ENCODE peak calls at places on chromosomes 3 and 15, in four cellular contexts. K, U, W and S are unnamed samples.

GRCh38 chr3:4751057-4752051 is 227.9 kb upstream of the BHLHE40 start:
- DNase-seq in K (no peak), U (peak; percentile 25), W (no peak), S (no peak)

GRCh38 chr3:188520466-188520865 is 366.5 kb downstream of the LPP start:
- DNase-seq in K (no peak), U (no peak), W (no peak), S (no peak)

GRCh38 chr3:172516318-172517214 is 6.7 kb downstream of the TNFSF10 start:
- DNase-seq in K (no peak), U (no peak), W (no peak), S (no peak)

GRCh38 chr3:5187920-5188418 is 462 bp downstream of the EDEM1 start:
- DNase-seq in K (peak; percentile 65), U (no peak), W (no peak), S (peak; percentile 8)

GRCh38 chr15:64096486-64097431 is 977 bp downstream of the SNX1 start:
- DNase-seq in K (no peak), U (no peak), W (no peak), S (no peak)

GRCh38 chr15:35928847-35929246 is 382.9 kb upstream of the DPH6 start:
- DNase-seq in K (no peak), U (no peak), W (peak; percentile 9), S (no peak)

GRCh38 chr15:90232196-90232595 is 1.5 kb downstream of the CIB1 start:
- DNase-seq in K (no peak), U (no peak), W (no peak), S (no peak)

GRCh38 chr3:188049890-188050530 is 103.9 kb upstream of the LPP start:
- DNase-seq in K (no peak), U (no peak), W (no peak), S (no peak)

GRCh38 chr3:99747915-99748314 is 69.7 kb upstream of the CMSS1 start:
- DNase-seq in K (no peak), U (no peak), W (no peak), S (no peak)

GRCh38 chr15:80875568-80875967 is 96.4 kb downstream of the CEMIP start:
- DNase-seq in K (no peak), U (no peak), W (no peak), S (no peak)

GRCh38 chr3:150410311-150411105 is 2.4 kb downstream of the TSC22D2 start:
- DNase-seq in K (no peak), U (no peak), W (no peak), S (no peak)

GRCh38 chr3:188003188-188004171 is 150.5 kb upstream of the LPP start:
- DNase-seq in K (no peak), U (peak; percentile 97), W (no peak), S (no peak)

GRCh38 chr15:99546436-99547100 is 19.2 kb upstream of the MEF2A start:
- DNase-seq in K (no peak), U (no peak), W (no peak), S (no peak)

GRCh38 chr3:13474021-13474420 is 6.1 kb upstream of the HDAC11 start:
- DNase-seq in K (no peak), U (no peak), W (no peak), S (no peak)

GRCh38 chr3:13473020-13473419 is 7.1 kb upstream of the HDAC11 start:
- DNase-seq in K (no peak), U (no peak), W (no peak), S (no peak)

GRCh38 chr3:13474776-13475303 is 5.3 kb upstream of the HDAC11 start:
- DNase-seq in K (no peak), U (no peak), W (no peak), S (no peak)

GRCh38 chr3:13477946-13478345 is 2.2 kb upstream of the HDAC11 start:
- DNase-seq in K (no peak), U (peak; percentile 49), W (no peak), S (peak; percentile 36)

DNA sequence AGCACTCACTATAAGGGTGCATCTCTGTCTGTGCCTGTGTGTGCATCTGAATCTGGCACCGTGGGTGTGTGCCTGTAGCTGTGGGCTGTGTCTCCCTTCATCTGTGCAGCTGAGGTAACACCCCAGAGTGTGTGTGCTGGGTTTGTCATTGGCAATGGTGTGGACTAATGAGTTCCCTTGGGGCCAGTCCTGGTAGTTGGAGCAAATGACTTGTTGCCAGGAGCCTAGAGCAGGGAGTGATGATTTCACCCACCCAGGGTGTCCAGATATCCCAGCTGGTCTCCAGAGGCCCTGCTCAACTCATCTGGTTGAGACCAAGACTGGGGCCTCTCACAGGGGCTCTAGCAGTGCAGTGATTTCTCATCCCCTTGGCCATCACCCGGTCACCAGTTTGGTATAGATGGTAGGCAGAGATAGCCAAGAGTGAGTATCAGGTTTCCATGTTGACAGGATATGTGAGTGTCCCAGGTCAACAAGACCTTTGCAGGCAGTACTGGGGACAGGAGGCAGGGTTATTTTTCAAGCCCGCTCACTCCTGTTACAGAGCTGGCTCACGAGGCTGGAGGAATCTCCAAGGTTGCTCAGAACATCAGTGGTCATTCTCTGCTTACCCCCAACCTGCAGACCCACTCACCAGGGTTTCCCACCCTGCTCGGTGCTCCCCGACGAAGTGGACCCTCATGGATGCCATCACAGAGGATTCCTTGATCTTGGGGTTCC is 4.1 kb upstream of the HDAC11 start:
- DNase-seq in K (no peak), U (peak; percentile 90), W (no peak), S (no peak)
- TF ChIP-seq YY1 in K (no peak), U (no peak), W (no peak), S (no peak)

GRCh38 chr3:40497288-40497687 is 8.6 kb upstream of the ZNF620 start:
- DNase-seq in K (no peak), U (peak; percentile 87), W (no peak), S (no peak)
- TF ChIP-seq SUZ12 in K (no peak), U (no peak), W (no peak), S (no peak)

DNA sequence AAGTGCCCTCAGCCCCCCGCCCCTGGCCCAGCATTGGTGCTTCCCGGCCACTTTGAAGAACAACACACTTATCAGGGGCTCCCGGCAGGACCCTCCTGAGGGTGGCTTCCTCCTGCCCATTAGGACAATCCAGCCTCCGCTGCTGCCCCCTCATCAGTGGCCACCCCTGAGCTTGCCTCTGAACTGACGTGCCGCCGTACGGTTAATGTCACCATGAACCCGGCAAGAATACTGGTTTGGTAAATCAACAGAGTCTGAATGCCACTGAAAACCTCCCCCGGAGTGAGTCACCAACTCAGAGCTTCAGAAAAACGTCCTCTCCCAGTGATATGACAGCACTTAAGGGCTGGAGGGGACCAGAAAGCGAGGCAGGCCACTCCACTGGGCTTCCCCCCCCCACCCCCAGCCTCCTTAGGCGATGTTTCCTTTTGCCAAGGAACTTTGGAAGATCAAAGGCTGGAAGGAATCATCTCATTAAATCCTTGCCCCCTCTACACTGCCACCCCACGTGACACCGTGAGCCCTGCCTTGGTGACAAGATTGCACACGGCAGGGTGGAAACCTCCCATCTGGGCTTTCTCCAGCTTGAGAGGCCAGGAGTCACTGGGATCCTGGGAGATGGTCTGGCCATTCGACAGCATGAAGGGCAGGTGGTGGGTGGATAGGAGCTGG is 142.1 kb downstream of the NUP210 start:
- DNase-seq in K (no peak), U (no peak), W (no peak), S (no peak)
- H3K4me3 ChIP-seq in K (no peak overlapping the region), U (no peak overlapping the region), W (no peak overlapping the region), S (no peak overlapping the region)

DNA sequence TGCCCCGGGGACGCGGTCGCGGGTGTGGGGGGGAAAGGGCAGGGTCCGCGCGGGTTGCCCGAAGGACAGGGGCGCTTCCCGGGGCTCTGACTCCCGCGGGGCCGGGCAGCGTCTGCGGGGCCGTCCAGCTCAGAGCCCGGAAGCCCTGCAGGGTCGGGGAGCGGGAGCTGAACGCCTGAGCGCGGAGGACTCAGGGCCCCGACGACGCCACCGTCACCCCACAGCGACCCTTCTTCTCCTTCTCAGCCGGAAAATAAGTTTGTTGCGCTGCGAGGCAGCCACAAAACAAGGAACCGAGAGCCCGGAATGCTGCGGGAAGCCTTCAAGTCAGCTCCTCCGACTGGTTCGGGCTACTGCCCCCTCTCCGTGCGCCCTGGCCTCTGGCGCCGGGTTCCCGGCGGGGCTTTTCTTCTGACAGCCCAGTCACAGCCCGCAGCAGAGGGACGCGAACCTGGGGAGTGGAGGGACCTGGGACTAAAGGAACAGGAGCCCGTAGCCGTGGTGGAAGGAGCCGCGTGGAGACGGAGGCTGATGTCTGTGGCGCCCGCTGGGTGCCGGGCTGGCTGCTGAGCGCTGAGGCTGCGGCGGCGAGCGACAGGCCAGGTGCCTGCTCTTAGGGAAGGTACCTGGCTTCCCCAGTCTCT is 484 bp downstream of the CNTN4 start:
- DNase-seq in K (peak; percentile 79), U (no peak), W (no peak), S (peak; percentile 32)
- TF ChIP-seq YY1 in K (no peak), U (no peak), W (no peak), S (no peak)

DNA sequence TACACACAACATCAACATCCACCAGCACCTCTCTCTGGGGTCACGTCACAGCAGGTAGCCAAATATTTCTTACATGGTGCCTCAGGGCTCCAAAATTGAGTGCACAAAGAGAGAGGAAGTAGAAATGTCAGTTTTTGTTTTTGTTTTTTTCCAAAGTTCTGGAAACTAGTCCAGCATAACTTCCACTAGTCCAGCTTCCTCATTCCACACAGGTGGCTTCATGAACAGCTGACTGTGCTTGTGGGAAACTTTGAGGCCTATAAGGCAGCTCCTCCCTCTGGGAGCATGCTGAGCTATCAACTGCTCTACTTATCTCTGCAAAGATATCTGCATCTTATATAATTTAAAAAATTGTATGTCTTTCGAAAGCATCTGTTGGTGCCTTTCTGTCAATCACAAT is 325.2 kb upstream of the AGTR1 start:
- DNase-seq in K (no peak), U (no peak), W (no peak), S (no peak)
- TF ChIP-seq SUZ12 in K (no peak), U (no peak), W (no peak), S (no peak)

GRCh38 chr15:40118473-40118872 is 9.8 kb upstream of the BMF start:
- DNase-seq in K (no peak), U (no peak), W (no peak), S (no peak)

GRCh38 chr15:40125950-40126349 is 17.3 kb upstream of the BMF start:
- DNase-seq in K (no peak), U (no peak), W (no peak), S (no peak)

DNA sequence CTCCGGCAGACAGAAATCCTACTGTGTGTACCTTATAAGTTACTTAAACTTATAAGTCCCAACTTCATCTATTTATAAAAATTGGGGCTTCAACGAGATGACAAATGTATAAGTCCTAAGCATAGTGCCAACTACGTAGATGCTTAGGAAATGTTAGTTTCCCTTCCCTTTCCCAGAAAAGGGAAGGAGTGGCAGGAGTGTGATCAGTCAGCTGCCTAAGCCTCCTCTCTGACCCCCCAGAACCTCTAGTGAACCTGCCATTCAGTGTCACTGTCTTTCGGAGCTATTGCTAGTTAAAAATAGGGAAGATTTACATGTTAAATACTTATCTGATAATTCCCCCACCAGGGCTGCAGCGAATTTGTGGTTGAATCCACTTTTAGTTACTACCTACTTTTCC is 13.6 kb upstream of the BMF start:
- DNase-seq in K (peak; percentile 37), U (no peak), W (no peak), S (no peak)
- H3K4me3 ChIP-seq in K (no peak overlapping the region), U (no peak overlapping the region), W (no peak overlapping the region), S (no peak overlapping the region)

DNA sequence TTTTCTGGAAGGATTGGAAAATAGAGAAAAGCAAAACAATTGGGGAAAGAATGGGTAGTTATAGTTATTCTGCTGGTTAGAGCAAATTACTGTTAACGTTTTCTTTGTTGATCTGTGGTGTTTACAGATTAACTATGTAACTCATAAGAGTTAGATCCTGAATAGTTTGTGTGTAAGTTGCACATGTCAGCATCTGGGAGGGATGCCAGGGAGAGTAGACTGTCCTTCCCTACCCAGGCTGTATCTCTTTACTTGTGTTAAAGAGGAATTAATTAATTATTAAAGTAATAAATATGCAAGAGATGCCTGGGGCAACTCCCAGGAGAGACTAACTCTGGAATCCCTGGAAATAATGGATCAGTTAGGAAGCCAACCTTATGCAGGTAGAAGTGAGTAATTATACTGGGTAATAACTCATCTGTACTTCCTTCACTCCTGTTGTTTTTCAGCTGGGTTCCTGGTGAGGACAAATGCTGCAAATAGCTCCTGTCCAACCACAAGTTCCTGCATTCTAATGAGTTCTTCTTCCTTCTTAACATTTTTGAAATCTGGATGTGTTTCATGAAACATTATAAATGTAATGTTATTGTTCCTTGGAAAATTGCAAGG is 18.9 kb downstream of the GHRL start:
- DNase-seq in K (no peak), U (no peak), W (no peak), S (no peak)
- TF ChIP-seq YY1 in K (no peak), U (no peak), W (no peak), S (no peak)